ENCODE peak calls at places on chromosome 12, in nine cellular contexts. J is LHCN-M2; A is NCI-H1092; M is activated CD8-positive, alpha-beta memory T cell treated with anti-CD3 and anti-CD28 coated beads for 48 hours; B is heart left ventricle; Z is amniotic stem cell; X is stimulated activated CD4-positive, alpha-beta T cell treated with anti-CD3 and anti-CD28 coated beads, Interleukin-4, amount 100 ng/mL, for 48 hours; R is body of pancreas; K is T-cell. Q is an unnamed sample.

GRCh38 chr12:103043531-103044445 is 86.3 kb downstream of the ASCL1 start:
- DNase-seq in J (no peak), A (no peak), M (no peak), B (no peak), Z (no peak), X (no peak), R (no peak), K (no peak), Q (no peak)

GRCh38 chr12:129566800-129567199 is 337.0 kb downstream of the TMEM132D start:
- DNase-seq in J (no peak), A (no peak), M (no peak), B (no peak), Z (no peak), X (no peak), R (no peak), K (no peak), Q (no peak)

GRCh38 chr12:102371177-102371576 is 109.2 kb downstream of the IGF1 start:
- DNase-seq in J (no peak), A (no peak), M (no peak), B (no peak), Z (no peak), X (no peak), R (no peak), K (no peak), Q (no peak)

GRCh38 chr12:106760184-106760531 is 14.3 kb upstream of the RIC8B start:
- DNase-seq in J (no peak), A (no peak), M (no peak), B (no peak), Z (no peak), X (no peak), R (no peak), K (no peak), Q (no peak)

GRCh38 chr12:68624933-68625332 is 14.2 kb downstream of the RAP1B start:
- DNase-seq in J (no peak), A (no peak), M (no peak), B (no peak), Z (no peak), X (no peak), R (no peak), K (no peak), Q (no peak)

GRCh38 chr12:78928200-78929074 is 63.9 kb downstream of the SYT1 start:
- DNase-seq in J (peak; percentile 77), A (no peak), M (no peak), B (no peak), Z (no peak), X (no peak), R (no peak), K (no peak), Q (peak; percentile 52)

GRCh38 chr12:127728285-127728684 is 538.7 kb upstream of the TMEM132C start:
- DNase-seq in J (no peak), A (no peak), M (no peak), B (no peak), Z (peak; percentile 23), X (no peak), R (no peak), K (no peak), Q (no peak)

GRCh38 chr12:121796855-121797751 is 3.6 kb upstream of the RHOF start:
- DNase-seq in J (peak; percentile 82), A (peak; percentile 16), M (no peak), B (peak; percentile 96), Z (peak; percentile 76), X (no peak), R (peak; percentile 99), K (no peak), Q (peak; percentile 90)

GRCh38 chr12:27511031-27511722 is 12.8 kb upstream of the PPFIBP1 start:
- DNase-seq in J (no peak), A (no peak), M (no peak), B (no peak), Z (no peak), X (no peak), R (no peak), K (no peak), Q (peak; percentile 81)

GRCh38 chr12:89880695-89881350 is 172.2 kb upstream of the ATP2B1 start:
- DNase-seq in J (no peak), A (no peak), M (no peak), B (no peak), Z (no peak), X (no peak), R (no peak), K (peak; percentile 53), Q (no peak)

GRCh38 chr12:78181544-78182162 is 351.0 kb downstream of the NAV3 start:
- DNase-seq in J (no peak), A (no peak), M (no peak), B (no peak), Z (no peak), X (no peak), R (no peak), K (no peak), Q (peak; percentile 58)

GRCh38 chr12:54156578-54156977 is 32.2 kb downstream of the SMUG1 start:
- DNase-seq in J (no peak), A (no peak), M (no peak), B (no peak), Z (no peak), X (no peak), R (no peak), K (no peak), Q (no peak)

GRCh38 chr12:117685115-117685926 is 283.5 kb downstream of the KSR2 start:
- DNase-seq in J (peak; percentile 63), A (no peak), M (no peak), B (no peak), Z (no peak), X (no peak), R (peak; percentile 84), K (no peak), Q (no peak)

GRCh38 chr12:85191-85666 is 18.7 kb downstream of the IQSEC3 start:
- DNase-seq in J (no peak), A (peak; percentile 48), M (no peak), B (no peak), Z (no peak), X (no peak), R (no peak), K (no peak), Q (no peak)

GRCh38 chr12:28622416-28622815 is 432.2 kb downstream of the CCDC91 start:
- DNase-seq in J (peak; percentile 4), A (no peak), M (no peak), B (no peak), Z (peak; percentile 48), X (no peak), R (no peak), K (no peak), Q (peak; percentile 65)

GRCh38 chr12:104669057-104669770 is 212.5 kb downstream of the CHST11 start:
- DNase-seq in J (no peak), A (peak; percentile 27), M (no peak), B (peak; percentile 71), Z (no peak), X (no peak), R (peak; percentile 81), K (no peak), Q (peak; percentile 70)

GRCh38 chr12:96274331-96274730 is 80.2 kb downstream of the ELK3 start:
- DNase-seq in J (peak; percentile 53), A (no peak), M (no peak), B (no peak), Z (no peak), X (no peak), R (no peak), K (no peak), Q (peak; percentile 76)